ENCODE peak calls at places on chromosomes 3 and 15, in ten cellular contexts. O is mammary epithelial cell, H is GM23248, P is PC-3, L is endothelial cell of umbilical vein, G is fibroblast of lung, B is GM23338, W is hepatocyte, A is SK-N-MC, U is H1. S is an unnamed sample.

GRCh38 chr3:134033315-134033996 is 3.7 kb upstream of the SLCO2A1 start:
- DNase-seq in O (no peak), A (no peak), U (no peak), L (no peak), P (no peak), H (no peak), W (no peak), G (no peak), B (no peak), S (no peak)

GRCh38 chr15:65094294-65094995 is 17.9 kb downstream of the KBTBD13 start:
- DNase-seq in P (no peak), G (no peak), O (peak; percentile 22), L (no peak), A (no peak), H (no peak), W (no peak), B (no peak), U (no peak), S (no peak)

GRCh38 chr3:111472556-111472955 is 69.4 kb upstream of the CD96 start:
- DNase-seq in A (no peak), O (no peak), P (peak; percentile 42), U (no peak), H (no peak), B (peak; percentile 38), L (no peak), W (no peak), G (no peak), S (no peak)

GRCh38 chr3:153285194-153285641 is 123.2 kb downstream of the RAP2B start:
- DNase-seq in A (no peak), L (peak; percentile 29), P (peak; percentile 35), B (peak; percentile 51), U (no peak), H (peak; percentile 63), W (peak; percentile 28), O (peak; percentile 30), G (peak; percentile 22), S (no peak)

GRCh38 chr3:134326760-134327593 is 47.3 kb downstream of the AMOTL2 start:
- DNase-seq in G (peak; percentile 99), L (peak; percentile 60), U (no peak), H (peak; percentile 99), O (peak; percentile 86), P (peak; percentile 87), W (peak; percentile 74), B (peak; percentile 97), A (peak; percentile 96), S (peak; percentile 93)

GRCh38 chr3:72413228-72413627 is 435.0 kb downstream of the SHQ1 start:
- DNase-seq in B (no peak), U (no peak), H (peak; percentile 19), O (peak; percentile 39), W (no peak), A (no peak), G (peak; percentile 60), L (peak; percentile 83), P (peak; percentile 52), S (no peak)

GRCh38 chr15:84992157-84992940 is 10.7 kb downstream of the PDE8A start:
- DNase-seq in L (peak; percentile 61), P (peak; percentile 95), B (no peak), H (peak; percentile 90), W (peak; percentile 68), G (peak; percentile 94), O (peak; percentile 97), A (no peak), U (no peak), S (no peak)

GRCh38 chr15:60405405-60405804 is 7.6 kb upstream of the ANXA2 start:
- DNase-seq in G (no peak), W (no peak), P (no peak), H (no peak), B (no peak), A (no peak), L (no peak), O (no peak), U (no peak), S (no peak)

GRCh38 chr3:184314363-184314699 is at the start of gene EIF4G1:
- DNase-seq in U (peak; percentile 77), H (peak; percentile 98), P (peak; percentile 95), A (peak; percentile 48), L (peak; percentile 94), W (peak; percentile 98), B (peak; percentile 95), G (peak; percentile 92), O (peak; percentile 92), S (peak; percentile 95)

GRCh38 chr15:46934851-46935250 is 782.5 kb upstream of the SEMA6D start:
- DNase-seq in U (no peak), O (no peak), H (no peak), G (no peak), P (no peak), L (no peak), A (no peak), W (no peak), B (no peak), S (no peak)

GRCh38 chr3:50123394-50124361 is 31.4 kb upstream of the SEMA3F start:
- DNase-seq in W (no peak), A (no peak), H (peak; percentile 26), O (no peak), B (peak; percentile 30), G (no peak), U (no peak), L (no peak), P (no peak), S (no peak)

GRCh38 chr15:69862540-69862939 is 235.2 kb downstream of the TLE3 start:
- DNase-seq in W (no peak), O (no peak), L (no peak), B (no peak), G (no peak), H (no peak), U (no peak), A (no peak), P (peak; percentile 11), S (no peak)

GRCh38 chr3:12981631-12982265 is 91.5 kb downstream of the IQSEC1 start:
- DNase-seq in L (no peak), P (no peak), H (no peak), B (no peak), O (no peak), U (no peak), W (no peak), A (no peak), G (no peak), S (no peak)

GRCh38 chr3:58183891-58184290 is 26.9 kb downstream of the DNASE1L3 start:
- DNase-seq in H (no peak), O (no peak), U (no peak), P (no peak), L (no peak), G (no peak), W (no peak), B (no peak), A (no peak), S (no peak)

GRCh38 chr3:128537091-128537703 is 44.2 kb upstream of the GATA2 start:
- DNase-seq in O (no peak), P (peak; percentile 5), W (no peak), L (no peak), H (peak; percentile 26), U (no peak), A (no peak), G (no peak), B (no peak), S (no peak)

GRCh38 chr15:66834863-66835557 is 133.0 kb downstream of the SMAD6 start:
- DNase-seq in L (no peak), W (no peak), O (no peak), H (no peak), G (peak; percentile 29), A (no peak), B (peak; percentile 82), U (no peak), P (no peak), S (peak; percentile 76)

GRCh38 chr3:79490165-79491028 is 277.4 kb downstream of the ROBO1 start:
- DNase-seq in W (no peak), P (no peak), B (peak; percentile 29), L (peak; percentile 48), G (peak; percentile 95), U (no peak), O (peak; percentile 20), H (peak; percentile 76), A (no peak), S (peak; percentile 40)

GRCh38 chr3:59246719-59247401 is 197.0 kb upstream of the CFAP20DC start:
- DNase-seq in G (peak; percentile 42), U (no peak), L (no peak), A (no peak), H (no peak), P (peak; percentile 70), B (no peak), W (no peak), O (no peak), S (no peak)

DNA sequence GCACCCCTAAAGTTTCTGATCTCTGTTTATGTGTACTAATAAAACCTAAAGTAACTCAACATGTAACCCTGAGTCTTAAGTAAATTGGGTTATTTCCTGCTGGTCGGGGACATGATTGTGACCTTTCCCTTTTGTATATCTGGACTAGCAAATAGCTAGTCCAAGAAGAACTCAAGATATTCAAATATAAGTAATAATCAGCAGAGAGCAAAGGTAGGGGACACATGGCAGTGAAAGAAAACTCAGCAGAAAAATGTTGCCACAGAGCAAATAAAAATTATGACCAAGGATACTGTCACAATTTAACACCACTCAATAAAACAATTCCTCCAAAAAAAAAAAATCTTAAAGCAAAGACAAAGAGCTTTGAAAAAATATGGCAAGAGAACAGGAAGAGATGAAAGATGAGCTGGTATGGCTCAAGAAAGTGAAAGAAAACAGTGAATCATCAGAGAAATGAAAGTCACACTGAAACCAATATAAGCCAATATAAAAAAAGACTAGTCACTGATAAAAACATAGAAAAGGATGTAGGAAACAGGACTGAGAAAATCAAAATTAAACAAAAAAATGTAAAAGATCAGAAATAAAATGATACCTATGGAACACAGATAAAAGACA is 43.5 kb downstream of the HLTF start:
- DNase-seq in L (peak; percentile 72), H (peak; percentile 67), W (no peak), G (peak; percentile 47), U (no peak), P (peak; percentile 80), O (peak; percentile 69), B (no peak), A (no peak), S (no peak)
- H3K4me3 ChIP-seq in L (no peak overlapping the region), H (no peak overlapping the region), W (no peak overlapping the region), G (no peak overlapping the region), U (no peak overlapping the region), P (peak overlapping the region; percentile 13), O (no peak overlapping the region), B (no peak overlapping the region), A (no peak overlapping the region), S (no peak overlapping the region)

GRCh38 chr15:89912145-89912673 is 543 bp downstream of the ARPIN start:
- DNase-seq in G (peak; percentile 20), P (peak; percentile 35), O (no peak), L (peak; percentile 33), A (no peak), U (no peak), B (peak; percentile 46), H (peak; percentile 56), W (peak; percentile 51), S (no peak)
- TF ChIP-seq EZH2 in G (no peak), P (no peak), O (no peak), L (no peak), A (no peak), U (no peak), B (no peak), H (no peak), W (no peak), S (no peak)

GRCh38 chr3:172291650-172292049 is 156.6 kb downstream of the GHSR start:
- DNase-seq in P (no peak), A (no peak), H (no peak), O (no peak), G (no peak), U (no peak), B (no peak), W (no peak), L (no peak), S (no peak)
- H3K27ac ChIP-seq in P (no peak overlapping the region), A (no peak overlapping the region), H (no peak overlapping the region), O (no peak overlapping the region), G (no peak overlapping the region), U (peak overlapping the region; percentile 5), B (peak overlapping the region; percentile 16), W (no peak overlapping the region), L (no peak overlapping the region), S (no peak overlapping the region)

GRCh38 chr15:44726136-44726535 is 10.2 kb upstream of the TRIM69 start:
- DNase-seq in O (no peak), L (peak; percentile 31), U (no peak), A (no peak), B (no peak), H (peak; percentile 58), G (peak; percentile 23), W (no peak), P (no peak), S (peak; percentile 79)
- H3K4me3 ChIP-seq in O (no peak overlapping the region), L (no peak overlapping the region), U (no peak overlapping the region), A (peak overlapping the region; percentile 51), B (no peak overlapping the region), H (peak overlapping the region; percentile 54), G (no peak overlapping the region), W (no peak overlapping the region), P (peak overlapping the region; percentile 10), S (peak overlapping the region; percentile 17)